ENCODE peak calls at places on chromosome 2, in nine cellular contexts. R, E, Z, Q, L, H, A, J and I are unnamed samples.

GRCh38 chr2:1794821-1795220 is 50.5 kb upstream of the PXDN start:
- DNase-seq in L (no peak), A (peak), Z (no peak), R (no peak), Q (no peak), J (no peak), E (no peak), H (peak), I (no peak)

GRCh38 chr2:147630585-147630984 is 214.2 kb upstream of the ACVR2A start:
- DNase-seq in E (no peak), Z (no peak), R (peak), L (no peak), J (no peak), A (no peak), H (no peak), Q (no peak), I (no peak)

GRCh38 chr2:11746807-11747459 is 501 bp downstream of the LPIN1 start:
- DNase-seq in A (peak), R (no peak), Q (no peak), L (no peak), Z (no peak), H (no peak), J (no peak), E (no peak), I (no peak)

GRCh38 chr2:237791977-237792727 is 6.4 kb upstream of the RBM44 start:
- DNase-seq in J (no peak), E (no peak), R (no peak), Z (no peak), Q (no peak), L (no peak), H (no peak), A (no peak), I (no peak)

GRCh38 chr2:1750935-1751767 is 6.8 kb upstream of the PXDN start:
- DNase-seq in A (peak), E (no peak), Q (no peak), L (peak), J (peak), Z (peak), R (peak), H (peak), I (peak)

GRCh38 chr2:55099878-55100820 is 49.9 kb upstream of the RTN4 start:
- DNase-seq in H (no peak), R (no peak), J (no peak), Z (no peak), L (no peak), E (no peak), Q (no peak), A (no peak), I (peak)

GRCh38 chr2:122368576-122369243 is 613.3 kb downstream of the TSN start:
- DNase-seq in J (no peak), A (no peak), Q (no peak), L (no peak), Z (no peak), H (no peak), E (no peak), R (peak), I (no peak)

GRCh38 chr2:239161711-239162140 is 239.1 kb downstream of the HDAC4 start:
- DNase-seq in H (peak), E (no peak), A (peak), Z (no peak), R (no peak), L (peak), J (no peak), Q (peak), I (no peak)

GRCh38 chr2:165469417-165469816 is at the start of gene CSRNP3:
- DNase-seq in L (peak), Z (peak), R (no peak), J (peak), H (no peak), A (no peak), Q (peak), E (peak), I (peak)

GRCh38 chr2:169961911-169962310 is 134.7 kb downstream of the UBR3 start:
- DNase-seq in Z (no peak), R (no peak), Q (no peak), E (no peak), L (no peak), J (no peak), A (no peak), H (no peak), I (peak)

GRCh38 chr2:61249521-61250071 is 87.6 kb downstream of the C2orf74 start:
- DNase-seq in Z (no peak), E (no peak), H (no peak), L (no peak), Q (no peak), R (no peak), A (no peak), J (no peak), I (no peak)

GRCh38 chr2:101442042-101442666 is 32.8 kb downstream of the RFX8 start:
- DNase-seq in Z (no peak), A (no peak), J (no peak), R (no peak), H (no peak), L (no peak), Q (no peak), E (no peak), I (no peak)

GRCh38 chr2:39265315-39265714 is 21.5 kb upstream of the CDKL4 start:
- DNase-seq in L (no peak), E (no peak), R (peak), H (no peak), Z (no peak), J (no peak), A (no peak), Q (no peak), I (no peak)

GRCh38 chr2:236093134-236093533 is 75.1 kb downstream of the GBX2 start:
- DNase-seq in J (no peak), H (no peak), E (no peak), Z (no peak), Q (no peak), L (no peak), R (no peak), A (no peak), I (no peak)

GRCh38 chr2:22970991-22971390 is 414.0 kb upstream of the KLHL29 start:
- DNase-seq in E (no peak), Q (no peak), A (no peak), R (no peak), J (no peak), L (no peak), H (no peak), Z (no peak), I (no peak)

GRCh38 chr2:177710003-177710411 is 317.4 kb downstream of the AGPS start:
- DNase-seq in H (no peak), L (no peak), A (no peak), Q (no peak), E (no peak), Z (no peak), J (no peak), R (no peak), I (no peak)
- H3K4me3 ChIP-seq in H (no peak), L (no peak), A (no peak), Q (no peak), E (no peak), Z (no peak), J (no peak), R (no peak), I (no peak)

GRCh38 chr2:220531216-220531615 is 903.8 kb downstream of the SLC4A3 start:
- DNase-seq in L (no peak), Z (no peak), J (no peak), R (no peak), A (no peak), E (no peak), H (no peak), Q (no peak), I (no peak)
- H3K4me3 ChIP-seq in L (no peak), Z (no peak), J (no peak), R (no peak), A (no peak), E (no peak), H (no peak), Q (no peak), I (no peak)

DNA sequence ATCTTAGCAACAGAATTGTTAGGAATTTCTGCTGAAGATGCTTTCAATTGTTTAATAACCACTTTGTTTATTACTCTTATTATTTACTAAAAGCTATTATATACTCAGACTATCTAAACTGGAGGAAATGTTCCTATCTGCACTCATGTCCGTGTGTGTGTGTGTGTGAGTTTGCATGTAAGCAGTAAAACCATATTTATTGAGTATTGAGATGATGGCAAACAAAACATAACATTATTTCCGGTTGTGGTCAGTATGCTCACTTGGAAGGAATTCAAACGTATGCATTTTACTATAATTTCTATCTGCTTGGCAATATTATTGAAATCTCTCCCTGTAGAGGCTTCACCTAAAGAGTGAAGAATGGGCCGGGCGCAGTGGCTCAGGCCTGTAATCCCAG is 43.0 kb upstream of the ZNF804A start:
- DNase-seq in E (no peak), J (no peak), Q (no peak), R (no peak), L (no peak), Z (no peak), A (no peak), H (no peak), I (no peak)
- H3K4me3 ChIP-seq in E (no peak), J (no peak), Q (no peak), R (no peak), L (no peak), Z (no peak), A (no peak), H (no peak), I (no peak)

GRCh38 chr2:232641153-232641845 is 7.9 kb downstream of the EFHD1 start:
- DNase-seq in Z (no peak), R (no peak), J (no peak), A (no peak), E (no peak), L (no peak), Q (no peak), H (no peak), I (no peak)
- H3K4me3 ChIP-seq in Z (no peak), R (no peak), J (no peak), A (no peak), E (no peak), L (no peak), Q (no peak), H (no peak), I (no peak)